ENCODE peak calls at places on chromosomes 13 and 19, in four cellular contexts. G is gastrocnemius medialis; M is stimulated activated CD4-positive, alpha-beta T cell treated with anti-CD3 and anti-CD28 coated beads, Interleukin-1b, Interleukin-23, amount 100 ng/mL, for 1 hour; D is AG10803. V is an unnamed sample.

GRCh38 chr19:29194658-29195057 is 18.3 kb downstream of the UQCRFS1 start:
- DNase-seq in G (no peak), M (no peak), D (no peak), V (no peak)

GRCh38 chr13:99687728-99688397 is 186.6 kb downstream of the TM9SF2 start:
- DNase-seq in G (no peak), M (no peak), D (peak), V (no peak)

GRCh38 chr19:54469496-54469934 is 3.6 kb downstream of the CDC42EP5 start:
- DNase-seq in G (no peak), M (no peak), D (no peak), V (no peak)

GRCh38 chr19:53520163-53520546 is 17.8 kb upstream of the ZNF331 start:
- DNase-seq in G (no peak), M (no peak), D (no peak), V (no peak)

GRCh38 chr13:73167046-73167820 is 108.4 kb downstream of the KLF5 start:
- DNase-seq in G (no peak), M (no peak), D (no peak), V (peak)

GRCh38 chr19:35044317-35045117 is 3.0 kb downstream of the HPN start:
- DNase-seq in G (peak), M (no peak), D (peak), V (peak)

GRCh38 chr19:17333611-17334413 is 843 bp downstream of the ANO8 start:
- DNase-seq in G (no peak), M (no peak), D (peak), V (peak)

GRCh38 chr13:22940090-22940710 is 240.6 kb upstream of the SGCG start:
- DNase-seq in G (no peak), M (no peak), D (no peak), V (no peak)

GRCh38 chr13:49472186-49472585 is 23.6 kb upstream of the PHF11 start:
- DNase-seq in G (no peak), M (no peak), D (no peak), V (peak)

V was measured in GM23248.